ENCODE peak calls at places on chromosomes 7 and 10, in ten cellular contexts. C is SK-MEL-5; H is posterior cingulate gyrus; M is RCC 7860; Y is posterior vena cava; J is GM23248; O is lung microvascular endothelial cell; P is activated CD4-positive, alpha-beta T cell treated with anti-CD3 and anti-CD28 coated beads for 24 hours; W is GM12891; D is mesothelial cell of epicardium. V is an unnamed sample.

GRCh38 chr10:7168414-7168813 is 242.4 kb downstream of the SFMBT2 start:
- DNase-seq in P (no peak), O (no peak), J (no peak), M (no peak), W (no peak), C (no peak), H (no peak), Y (no peak), D (no peak), V (peak; percentile 28)

GRCh38 chr7:150308575-150308974 is 14.6 kb upstream of the LRRC61 start:
- DNase-seq in Y (no peak), M (peak; percentile 51), C (no peak), P (no peak), J (no peak), H (no peak), O (no peak), D (no peak), W (no peak), V (no peak)

GRCh38 chr7:38292442-38292841 is 19.0 kb upstream of the TARP start:
- DNase-seq in D (no peak), O (no peak), J (no peak), C (no peak), M (no peak), P (no peak), W (no peak), H (no peak), Y (no peak), V (no peak)

GRCh38 chr7:43905954-43906326 is 456 bp downstream of the URGCP start:
- DNase-seq in W (peak; percentile 47), H (peak; percentile 76), Y (peak; percentile 80), M (no peak), C (peak; percentile 35), J (peak; percentile 59), O (peak; percentile 45), D (peak; percentile 55), P (no peak), V (peak; percentile 54)

GRCh38 chr7:34991938-34992840 is 45.1 kb downstream of the DPY19L1 start:
- DNase-seq in C (no peak), H (no peak), W (no peak), P (peak; percentile 19), D (no peak), M (peak; percentile 85), J (peak; percentile 69), O (peak; percentile 90), Y (no peak), V (no peak)

GRCh38 chr10:133467286-133467911 is 13.7 kb downstream of the SCART1 start:
- DNase-seq in W (no peak), M (no peak), P (no peak), Y (peak; percentile 61), H (peak; percentile 55), C (no peak), O (no peak), D (no peak), J (no peak), V (no peak)

GRCh38 chr7:123485187-123485586 is 49.2 kb downstream of the IQUB start:
- DNase-seq in Y (no peak), M (no peak), P (no peak), O (no peak), J (peak; percentile 3), C (no peak), W (no peak), H (no peak), D (no peak), V (peak; percentile 32)

GRCh38 chr10:28991738-28992270 is 297.1 kb upstream of the LYZL1 start:
- DNase-seq in H (no peak), C (peak; percentile 78), P (peak; percentile 14), Y (no peak), O (peak; percentile 72), M (peak; percentile 43), J (peak; percentile 7), W (no peak), D (no peak), V (peak; percentile 14)

GRCh38 chr7:31100445-31100844 is 48.3 kb downstream of the ADCYAP1R1 start:
- DNase-seq in J (peak; percentile 62), O (no peak), H (no peak), M (peak; percentile 31), Y (no peak), P (no peak), D (peak; percentile 28), W (no peak), C (no peak), V (no peak)

GRCh38 chr10:64586930-64587503 is 1065.8 kb downstream of the REEP3 start:
- DNase-seq in C (no peak), H (no peak), Y (no peak), D (no peak), M (no peak), J (no peak), P (no peak), O (no peak), W (no peak), V (no peak)

GRCh38 chr10:29946953-29947700 is 112.3 kb downstream of the JCAD start:
- DNase-seq in O (peak; percentile 40), J (peak; percentile 94), P (no peak), H (no peak), W (no peak), M (peak; percentile 94), C (no peak), Y (peak; percentile 84), D (no peak), V (no peak)

GRCh38 chr7:112182749-112183148 is 23.4 kb downstream of the DOCK4 start:
- DNase-seq in J (no peak), Y (no peak), M (no peak), P (no peak), C (no peak), O (peak; percentile 67), W (no peak), D (no peak), H (peak; percentile 91), V (no peak)

GRCh38 chr7:31982962-31983361 is 87.2 kb downstream of the PDE1C start:
- DNase-seq in Y (no peak), M (no peak), H (no peak), W (no peak), J (no peak), P (no peak), O (no peak), C (no peak), D (no peak), V (no peak)

GRCh38 chr7:114944742-114945625 is 23.1 kb downstream of the MDFIC start:
- DNase-seq in C (no peak), H (peak; percentile 71), D (peak; percentile 43), W (no peak), O (peak; percentile 69), P (no peak), J (peak; percentile 96), Y (peak; percentile 94), M (no peak), V (no peak)

GRCh38 chr7:92641921-92642511 is 51.8 kb upstream of the FAM133B start:
- DNase-seq in O (no peak), C (no peak), M (peak; percentile 99), J (peak; percentile 72), P (peak; percentile 46), W (no peak), D (no peak), Y (no peak), H (no peak), V (no peak)

GRCh38 chr10:110171032-110171431 is 36.4 kb upstream of the MXI1 start:
- DNase-seq in C (no peak), D (no peak), Y (no peak), M (peak; percentile 40), J (no peak), O (no peak), W (no peak), P (no peak), H (no peak), V (no peak)

GRCh38 chr7:20513341-20513740 is 102.1 kb upstream of the ABCB5 start:
- DNase-seq in H (no peak), J (no peak), W (no peak), P (no peak), D (no peak), Y (no peak), O (no peak), C (no peak), M (no peak), V (no peak)

GRCh38 chr7:151249732-151250072 is 1.2 kb upstream of the SMARCD3 start:
- DNase-seq in M (no peak), J (peak; percentile 75), W (no peak), P (no peak), C (peak; percentile 81), O (no peak), H (peak; percentile 57), Y (no peak), D (no peak), V (peak; percentile 65)

GRCh38 chr10:43042503-43043341 is 34.1 kb upstream of the RET start:
- DNase-seq in C (no peak), J (no peak), W (no peak), H (peak; percentile 37), O (no peak), M (no peak), P (no peak), D (peak; percentile 26), Y (peak; percentile 73), V (no peak)

GRCh38 chr7:96167424-96167823 is 154.5 kb downstream of the SLC25A13 start:
- DNase-seq in H (no peak), J (no peak), O (no peak), W (no peak), M (no peak), D (no peak), C (no peak), Y (no peak), P (no peak), V (no peak)

GRCh38 chr7:76372984-76373833 is 14.4 kb upstream of the YWHAG start:
- DNase-seq in J (peak; percentile 90), O (no peak), W (no peak), Y (no peak), H (no peak), D (no peak), P (no peak), C (no peak), M (peak; percentile 81), V (peak; percentile 40)

GRCh38 chr10:17474595-17474994 is 20.2 kb upstream of the ST8SIA6 start:
- DNase-seq in W (no peak), Y (no peak), P (no peak), O (no peak), C (peak; percentile 42), J (peak; percentile 24), M (no peak), D (no peak), H (no peak), V (no peak)

GRCh38 chr7:98278936-98279335 is 2.5 kb upstream of the BRI3 start:
- DNase-seq in P (no peak), M (no peak), J (no peak), D (no peak), C (no peak), H (no peak), Y (no peak), O (no peak), W (no peak), V (no peak)

GRCh38 chr10:26095781-26096180 is 120.8 kb upstream of the GAD2 start:
- DNase-seq in J (no peak), M (no peak), W (no peak), D (no peak), P (no peak), Y (no peak), H (no peak), C (peak; percentile 30), O (no peak), V (no peak)

GRCh38 chr10:86001521-86001920 is 365.1 kb downstream of the GRID1 start:
- DNase-seq in M (no peak), P (no peak), W (no peak), H (no peak), O (no peak), J (no peak), C (no peak), D (no peak), Y (no peak), V (no peak)

GRCh38 chr7:8058322-8058721 is 89.7 kb downstream of the GLCCI1 start:
- DNase-seq in D (no peak), O (no peak), Y (no peak), C (no peak), M (no peak), H (no peak), W (no peak), P (no peak), J (no peak), V (no peak)

GRCh38 chr10:7984896-7985295 is 69.6 kb upstream of the GATA3 start:
- DNase-seq in W (no peak), D (no peak), H (no peak), P (no peak), O (no peak), J (no peak), M (no peak), C (no peak), Y (no peak), V (peak; percentile 15)

GRCh38 chr7:100465702-100466311 is 1.7 kb upstream of the SPACDR start:
- DNase-seq in M (no peak), H (peak; percentile 95), D (no peak), C (peak; percentile 93), O (peak; percentile 84), J (peak; percentile 90), P (no peak), W (no peak), Y (peak; percentile 88), V (peak; percentile 67)